ENCODE peak calls at places on chromosomes 4 and X, in eight cellular contexts. One of them, this sample, is unnamed.

GRCh38 chr4:89305712-89306437 is 1.7 kb downstream of the GPRIN3 start:
- DNase-seq in GM23248: peak
- DNase-seq in PC-9: no peak
- DNase-seq in fibroblast of lung: peak
- DNase-seq in astrocyte: peak
- DNase-seq in neural progenitor cell: no peak
- DNase-seq in HepG2: no peak
- DNase-seq in H1: no peak
- DNase-seq in this sample: no peak

GRCh38 chrX:45879512-45879911 is 665.7 kb downstream of the ZNF674 start:
- DNase-seq in GM23248: no peak
- DNase-seq in PC-9: no peak
- DNase-seq in fibroblast of lung: no peak
- DNase-seq in astrocyte: no peak
- DNase-seq in neural progenitor cell: no peak
- DNase-seq in HepG2: peak
- DNase-seq in H1: no peak
- DNase-seq in this sample: no peak

GRCh38 chr4:78336093-78336943 is 215.3 kb upstream of the ANXA3 start:
- DNase-seq in GM23248: peak
- DNase-seq in PC-9: peak
- DNase-seq in fibroblast of lung: peak
- DNase-seq in astrocyte: peak
- DNase-seq in neural progenitor cell: no peak
- DNase-seq in HepG2: no peak
- DNase-seq in H1: no peak
- DNase-seq in this sample: peak

GRCh38 chr4:166318810-166319525 is 445.9 kb downstream of the TLL1 start:
- DNase-seq in GM23248: peak
- DNase-seq in PC-9: no peak
- DNase-seq in fibroblast of lung: no peak
- DNase-seq in astrocyte: peak
- DNase-seq in neural progenitor cell: no peak
- DNase-seq in HepG2: no peak
- DNase-seq in H1: no peak
- DNase-seq in this sample: no peak

GRCh38 chrX:27039332-27039731 is 423.8 kb downstream of the PPP4R3C start:
- DNase-seq in GM23248: no peak
- DNase-seq in PC-9: no peak
- DNase-seq in fibroblast of lung: no peak
- DNase-seq in astrocyte: no peak
- DNase-seq in neural progenitor cell: no peak
- DNase-seq in HepG2: no peak
- DNase-seq in H1: no peak
- DNase-seq in this sample: no peak

GRCh38 chr4:184460495-184461285 is 13.7 kb downstream of the IRF2 start:
- DNase-seq in GM23248: no peak
- DNase-seq in PC-9: no peak
- DNase-seq in fibroblast of lung: no peak
- DNase-seq in astrocyte: no peak
- DNase-seq in neural progenitor cell: no peak
- DNase-seq in HepG2: no peak
- DNase-seq in H1: no peak
- DNase-seq in this sample: no peak

GRCh38 chrX:83845397-83845796 is 15.5 kb upstream of the CYLC1 start:
- DNase-seq in GM23248: peak
- DNase-seq in PC-9: peak
- DNase-seq in fibroblast of lung: peak
- DNase-seq in astrocyte: peak
- DNase-seq in neural progenitor cell: peak
- DNase-seq in HepG2: peak
- DNase-seq in H1: no peak
- DNase-seq in this sample: peak

GRCh38 chr4:15544196-15544730 is 74.6 kb downstream of the CC2D2A start:
- DNase-seq in GM23248: no peak
- DNase-seq in PC-9: no peak
- DNase-seq in fibroblast of lung: no peak
- DNase-seq in astrocyte: no peak
- DNase-seq in neural progenitor cell: peak
- DNase-seq in HepG2: no peak
- DNase-seq in H1: no peak
- DNase-seq in this sample: no peak

GRCh38 chr4:77820836-77821561 is 1.8 kb upstream of the CNOT6L start:
- DNase-seq in GM23248: peak
- DNase-seq in PC-9: no peak
- DNase-seq in fibroblast of lung: peak
- DNase-seq in astrocyte: no peak
- DNase-seq in neural progenitor cell: no peak
- DNase-seq in HepG2: no peak
- DNase-seq in H1: no peak
- DNase-seq in this sample: no peak

GRCh38 chr4:3482707-3483106 is 19.6 kb downstream of the DOK7 start:
- DNase-seq in GM23248: no peak
- DNase-seq in PC-9: no peak
- DNase-seq in fibroblast of lung: no peak
- DNase-seq in astrocyte: no peak
- DNase-seq in neural progenitor cell: no peak
- DNase-seq in HepG2: no peak
- DNase-seq in H1: no peak
- DNase-seq in this sample: no peak

GRCh38 chr4:73308286-73308685 is 49.7 kb upstream of the ANKRD17 start:
- DNase-seq in GM23248: peak
- DNase-seq in PC-9: no peak
- DNase-seq in fibroblast of lung: peak
- DNase-seq in astrocyte: peak
- DNase-seq in neural progenitor cell: peak
- DNase-seq in HepG2: peak
- DNase-seq in H1: no peak
- DNase-seq in this sample: no peak

GRCh38 chr4:48078862-48079655 is 55.0 kb downstream of the TXK start:
- DNase-seq in GM23248: no peak
- DNase-seq in PC-9: no peak
- DNase-seq in fibroblast of lung: no peak
- DNase-seq in astrocyte: no peak
- DNase-seq in neural progenitor cell: no peak
- DNase-seq in HepG2: no peak
- DNase-seq in H1: no peak
- DNase-seq in this sample: no peak

GRCh38 chrX:7641141-7641540 is 201.8 kb upstream of the VCX start:
- DNase-seq in GM23248: no peak
- DNase-seq in PC-9: no peak
- DNase-seq in fibroblast of lung: no peak
- DNase-seq in astrocyte: no peak
- DNase-seq in neural progenitor cell: no peak
- DNase-seq in HepG2: no peak
- DNase-seq in H1: no peak
- DNase-seq in this sample: no peak

GRCh38 chrX:143472334-143472938 is 44.8 kb downstream of the SPANXN3 start:
- DNase-seq in GM23248: no peak
- DNase-seq in PC-9: no peak
- DNase-seq in fibroblast of lung: no peak
- DNase-seq in astrocyte: no peak
- DNase-seq in neural progenitor cell: no peak
- DNase-seq in HepG2: no peak
- DNase-seq in H1: no peak
- DNase-seq in this sample: no peak

GRCh38 chr4:122823476-122823875 is 3.2 kb upstream of the FGF2 start:
- DNase-seq in GM23248: peak
- DNase-seq in PC-9: no peak
- DNase-seq in fibroblast of lung: no peak
- DNase-seq in astrocyte: no peak
- DNase-seq in neural progenitor cell: no peak
- DNase-seq in HepG2: no peak
- DNase-seq in H1: no peak
- DNase-seq in this sample: peak

GRCh38 chr4:13531609-13531998 is 12.7 kb downstream of the NKX3-2 start:
- DNase-seq in GM23248: no peak
- DNase-seq in PC-9: no peak
- DNase-seq in fibroblast of lung: no peak
- DNase-seq in astrocyte: no peak
- DNase-seq in neural progenitor cell: no peak
- DNase-seq in HepG2: no peak
- DNase-seq in H1: no peak
- DNase-seq in this sample: no peak

DNA sequence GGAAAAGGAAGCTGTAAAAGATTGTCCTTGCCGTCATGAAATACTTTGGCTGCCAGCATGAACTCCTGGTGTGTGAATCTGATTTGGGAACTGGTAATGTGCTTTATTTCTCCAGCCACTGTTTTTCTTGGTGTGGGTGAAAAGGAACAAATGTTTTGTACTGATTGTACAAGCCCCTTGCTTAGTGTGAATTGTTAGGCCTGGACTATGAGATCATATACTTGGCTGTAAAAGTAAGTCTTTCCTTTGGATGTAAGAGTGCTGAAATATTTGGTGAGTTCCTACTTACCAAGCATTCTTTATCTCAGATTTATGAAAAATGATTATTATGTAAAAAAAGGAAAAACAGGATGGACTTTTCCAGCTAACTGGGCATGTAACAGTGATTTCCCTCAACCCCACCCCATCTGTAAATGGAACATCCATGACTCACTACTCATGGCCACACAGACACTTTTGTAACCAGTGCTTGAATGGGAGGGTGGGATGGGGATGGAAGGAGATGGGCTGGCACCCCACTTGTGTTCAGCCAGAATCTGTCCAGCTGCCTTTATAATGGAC is 6.3 kb downstream of the FNIP2 start:
- DNase-seq in GM23248: peak
- DNase-seq in PC-9: no peak
- DNase-seq in fibroblast of lung: peak
- DNase-seq in astrocyte: peak
- DNase-seq in neural progenitor cell: no peak
- DNase-seq in HepG2: no peak
- DNase-seq in H1: no peak
- DNase-seq in this sample: no peak
- H3K4me3 ChIP-seq in GM23248: peak
- H3K4me3 ChIP-seq in PC-9: no peak
- H3K4me3 ChIP-seq in fibroblast of lung: no peak
- H3K4me3 ChIP-seq in astrocyte: no peak
- H3K4me3 ChIP-seq in neural progenitor cell: no peak
- H3K4me3 ChIP-seq in HepG2: no peak
- H3K4me3 ChIP-seq in H1: no peak
- H3K4me3 ChIP-seq in this sample: no peak

DNA sequence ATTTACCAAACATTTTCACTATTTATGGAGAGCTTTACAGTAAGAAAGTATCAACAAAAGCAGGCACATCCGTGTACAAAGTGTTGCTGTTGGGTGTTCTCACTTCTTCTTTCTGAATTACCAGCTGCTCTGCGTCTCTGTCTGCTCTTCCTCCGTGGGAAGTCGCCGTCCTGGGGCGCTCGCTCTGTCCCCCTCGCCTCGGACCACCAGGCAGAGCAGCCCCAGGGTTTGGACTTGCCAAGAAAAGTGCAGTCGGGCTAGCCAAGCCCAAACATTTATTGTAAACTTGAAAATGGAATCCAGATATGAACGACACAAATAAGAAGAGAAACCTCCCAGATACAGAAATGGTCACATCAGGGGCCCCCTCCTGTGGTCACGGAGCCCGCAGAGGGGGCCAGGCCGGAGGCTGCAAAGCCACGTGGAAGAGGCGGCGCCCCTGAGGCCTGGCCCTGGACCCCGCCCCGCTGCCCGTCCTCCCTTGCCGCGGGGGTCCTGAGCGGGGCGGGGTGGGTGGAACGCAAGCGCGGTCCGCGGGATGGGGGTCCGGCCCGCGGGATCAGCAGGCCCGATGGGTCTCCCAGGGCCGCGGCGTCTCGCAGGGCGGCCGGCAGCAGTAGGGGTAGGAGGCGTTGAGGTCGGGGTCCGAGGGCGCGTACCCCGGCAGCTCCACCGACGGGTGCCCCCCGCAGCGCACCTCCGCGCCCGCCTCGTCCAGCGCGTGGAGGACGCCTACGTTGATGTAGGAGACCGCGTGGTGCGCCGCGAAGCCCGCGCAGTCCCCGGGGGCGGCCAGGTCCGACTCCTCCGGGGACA is 1.5 kb downstream of the TMEM271 start:
- DNase-seq in GM23248: no peak
- DNase-seq in PC-9: no peak
- DNase-seq in fibroblast of lung: no peak
- DNase-seq in astrocyte: no peak
- DNase-seq in neural progenitor cell: no peak
- DNase-seq in HepG2: no peak
- DNase-seq in H1: no peak
- DNase-seq in this sample: no peak
- TF ChIP-seq EZH2 in GM23248: peak
- TF ChIP-seq EZH2 in PC-9: no peak
- TF ChIP-seq EZH2 in fibroblast of lung: no peak
- TF ChIP-seq EZH2 in astrocyte: peak
- TF ChIP-seq EZH2 in neural progenitor cell: peak
- TF ChIP-seq EZH2 in HepG2: no peak
- TF ChIP-seq EZH2 in H1: peak
- TF ChIP-seq EZH2 in this sample: no peak

GRCh38 chrX:31222946-31223345 is 151.1 kb upstream of the FTHL17 start:
- DNase-seq in GM23248: no peak
- DNase-seq in PC-9: no peak
- DNase-seq in fibroblast of lung: no peak
- DNase-seq in astrocyte: no peak
- DNase-seq in neural progenitor cell: no peak
- DNase-seq in HepG2: no peak
- DNase-seq in H1: no peak
- DNase-seq in this sample: no peak

GRCh38 chrX:31227250-31227649 is 155.4 kb upstream of the FTHL17 start:
- DNase-seq in GM23248: peak
- DNase-seq in PC-9: no peak
- DNase-seq in fibroblast of lung: no peak
- DNase-seq in astrocyte: peak
- DNase-seq in neural progenitor cell: no peak
- DNase-seq in HepG2: peak
- DNase-seq in H1: no peak
- DNase-seq in this sample: no peak

GRCh38 chrX:31223817-31224216 is 152.0 kb upstream of the FTHL17 start:
- DNase-seq in GM23248: peak
- DNase-seq in PC-9: no peak
- DNase-seq in fibroblast of lung: peak
- DNase-seq in astrocyte: peak
- DNase-seq in neural progenitor cell: no peak
- DNase-seq in HepG2: no peak
- DNase-seq in H1: no peak
- DNase-seq in this sample: no peak

GRCh38 chrX:31225819-31226218 is 154.0 kb upstream of the FTHL17 start:
- DNase-seq in GM23248: no peak
- DNase-seq in PC-9: no peak
- DNase-seq in fibroblast of lung: no peak
- DNase-seq in astrocyte: no peak
- DNase-seq in neural progenitor cell: no peak
- DNase-seq in HepG2: no peak
- DNase-seq in H1: no peak
- DNase-seq in this sample: no peak

GRCh38 chrX:31224321-31225012 is 152.6 kb upstream of the FTHL17 start:
- DNase-seq in GM23248: no peak
- DNase-seq in PC-9: no peak
- DNase-seq in fibroblast of lung: no peak
- DNase-seq in astrocyte: peak
- DNase-seq in neural progenitor cell: no peak
- DNase-seq in HepG2: no peak
- DNase-seq in H1: no peak
- DNase-seq in this sample: no peak
- H3K4me3 ChIP-seq in GM23248: no peak
- H3K4me3 ChIP-seq in PC-9: no peak
- H3K4me3 ChIP-seq in fibroblast of lung: no peak
- H3K4me3 ChIP-seq in astrocyte: no peak
- H3K4me3 ChIP-seq in neural progenitor cell: no peak
- H3K4me3 ChIP-seq in HepG2: no peak
- H3K4me3 ChIP-seq in H1: no peak
- H3K4me3 ChIP-seq in this sample: no peak

GRCh38 chrX:36957425-36958328 is 50.5 kb upstream of the FAM47C start:
- DNase-seq in GM23248: no peak
- DNase-seq in PC-9: peak
- DNase-seq in fibroblast of lung: no peak
- DNase-seq in astrocyte: no peak
- DNase-seq in neural progenitor cell: peak
- DNase-seq in HepG2: no peak
- DNase-seq in H1: no peak
- DNase-seq in this sample: peak
- TF ChIP-seq EZH2 in GM23248: no peak
- TF ChIP-seq EZH2 in PC-9: no peak
- TF ChIP-seq EZH2 in fibroblast of lung: no peak
- TF ChIP-seq EZH2 in astrocyte: no peak
- TF ChIP-seq EZH2 in neural progenitor cell: no peak
- TF ChIP-seq EZH2 in HepG2: no peak
- TF ChIP-seq EZH2 in H1: no peak
- TF ChIP-seq EZH2 in this sample: no peak